ENCODE peak calls at places on chromosomes 3 and 15, in nine cellular contexts. One of them, this sample, is unnamed.

GRCh38 chr15:80503319-80503952 is 99.3 kb downstream of the ARNT2 start:
- DNase-seq in BJ: no peak
- DNase-seq in Calu3: no peak
- DNase-seq in omental fat pad: no peak
- DNase-seq in posterior vena cava: no peak
- DNase-seq in activated T-cell treated with anti-CD3 and anti-CD28 coated beads, Interleukin-2, amount 50 U/mL, for 1 hour: no peak
- DNase-seq in foreskin keratinocyte: no peak
- DNase-seq in NCI-H1105: no peak
- DNase-seq in activated CD4-positive, alpha-beta T cell treated with anti-CD3 and anti-CD28 coated beads, Interleukin-2, amount 50 U/mL, for 4 hours: no peak
- DNase-seq in this sample: no peak

GRCh38 chr15:69468241-69469121 is 15.9 kb downstream of the RPLP1 start:
- DNase-seq in BJ: no peak
- DNase-seq in Calu3: peak; percentile 88
- DNase-seq in omental fat pad: no peak
- DNase-seq in posterior vena cava: no peak
- DNase-seq in activated T-cell treated with anti-CD3 and anti-CD28 coated beads, Interleukin-2, amount 50 U/mL, for 1 hour: peak; percentile 81
- DNase-seq in foreskin keratinocyte: peak; percentile 97
- DNase-seq in NCI-H1105: peak; percentile 98
- DNase-seq in activated CD4-positive, alpha-beta T cell treated with anti-CD3 and anti-CD28 coated beads, Interleukin-2, amount 50 U/mL, for 4 hours: peak; percentile 77
- DNase-seq in this sample: no peak

GRCh38 chr3:132145833-132146232 is 111.0 kb upstream of the CPNE4 start:
- DNase-seq in BJ: no peak
- DNase-seq in Calu3: no peak
- DNase-seq in omental fat pad: no peak
- DNase-seq in posterior vena cava: no peak
- DNase-seq in activated T-cell treated with anti-CD3 and anti-CD28 coated beads, Interleukin-2, amount 50 U/mL, for 1 hour: no peak
- DNase-seq in foreskin keratinocyte: no peak
- DNase-seq in NCI-H1105: no peak
- DNase-seq in activated CD4-positive, alpha-beta T cell treated with anti-CD3 and anti-CD28 coated beads, Interleukin-2, amount 50 U/mL, for 4 hours: no peak
- DNase-seq in this sample: no peak

GRCh38 chr3:14204605-14205284 is 26.1 kb downstream of the LSM3 start:
- DNase-seq in BJ: no peak
- DNase-seq in Calu3: no peak
- DNase-seq in omental fat pad: no peak
- DNase-seq in posterior vena cava: no peak
- DNase-seq in activated T-cell treated with anti-CD3 and anti-CD28 coated beads, Interleukin-2, amount 50 U/mL, for 1 hour: no peak
- DNase-seq in foreskin keratinocyte: no peak
- DNase-seq in NCI-H1105: no peak
- DNase-seq in activated CD4-positive, alpha-beta T cell treated with anti-CD3 and anti-CD28 coated beads, Interleukin-2, amount 50 U/mL, for 4 hours: no peak
- DNase-seq in this sample: no peak

GRCh38 chr3:119319311-119319710 is 25.1 kb downstream of the ARHGAP31 start:
- DNase-seq in BJ: no peak
- DNase-seq in Calu3: no peak
- DNase-seq in omental fat pad: no peak
- DNase-seq in posterior vena cava: no peak
- DNase-seq in activated T-cell treated with anti-CD3 and anti-CD28 coated beads, Interleukin-2, amount 50 U/mL, for 1 hour: no peak
- DNase-seq in foreskin keratinocyte: no peak
- DNase-seq in NCI-H1105: no peak
- DNase-seq in activated CD4-positive, alpha-beta T cell treated with anti-CD3 and anti-CD28 coated beads, Interleukin-2, amount 50 U/mL, for 4 hours: no peak
- DNase-seq in this sample: no peak

GRCh38 chr3:124297062-124297980 is 305.4 kb upstream of the ROPN1 start:
- DNase-seq in BJ: no peak
- DNase-seq in Calu3: no peak
- DNase-seq in omental fat pad: no peak
- DNase-seq in posterior vena cava: no peak
- DNase-seq in activated T-cell treated with anti-CD3 and anti-CD28 coated beads, Interleukin-2, amount 50 U/mL, for 1 hour: no peak
- DNase-seq in foreskin keratinocyte: no peak
- DNase-seq in NCI-H1105: no peak
- DNase-seq in activated CD4-positive, alpha-beta T cell treated with anti-CD3 and anti-CD28 coated beads, Interleukin-2, amount 50 U/mL, for 4 hours: no peak
- DNase-seq in this sample: no peak

GRCh38 chr3:136074546-136074945 is 109.0 kb downstream of the PPP2R3A start:
- DNase-seq in BJ: no peak
- DNase-seq in Calu3: no peak
- DNase-seq in omental fat pad: no peak
- DNase-seq in posterior vena cava: no peak
- DNase-seq in activated T-cell treated with anti-CD3 and anti-CD28 coated beads, Interleukin-2, amount 50 U/mL, for 1 hour: no peak
- DNase-seq in foreskin keratinocyte: no peak
- DNase-seq in NCI-H1105: no peak
- DNase-seq in activated CD4-positive, alpha-beta T cell treated with anti-CD3 and anti-CD28 coated beads, Interleukin-2, amount 50 U/mL, for 4 hours: no peak
- DNase-seq in this sample: no peak

GRCh38 chr3:193396451-193397244 is 18.1 kb upstream of the ATP13A5 start:
- DNase-seq in BJ: no peak
- DNase-seq in Calu3: no peak
- DNase-seq in omental fat pad: no peak
- DNase-seq in posterior vena cava: no peak
- DNase-seq in activated T-cell treated with anti-CD3 and anti-CD28 coated beads, Interleukin-2, amount 50 U/mL, for 1 hour: no peak
- DNase-seq in foreskin keratinocyte: no peak
- DNase-seq in NCI-H1105: no peak
- DNase-seq in activated CD4-positive, alpha-beta T cell treated with anti-CD3 and anti-CD28 coated beads, Interleukin-2, amount 50 U/mL, for 4 hours: no peak
- DNase-seq in this sample: no peak

GRCh38 chr15:70236306-70237103 is 138.8 kb upstream of the TLE3 start:
- DNase-seq in BJ: no peak
- DNase-seq in Calu3: no peak
- DNase-seq in omental fat pad: peak; percentile 6
- DNase-seq in posterior vena cava: no peak
- DNase-seq in activated T-cell treated with anti-CD3 and anti-CD28 coated beads, Interleukin-2, amount 50 U/mL, for 1 hour: no peak
- DNase-seq in foreskin keratinocyte: peak; percentile 98
- DNase-seq in NCI-H1105: no peak
- DNase-seq in activated CD4-positive, alpha-beta T cell treated with anti-CD3 and anti-CD28 coated beads, Interleukin-2, amount 50 U/mL, for 4 hours: no peak
- DNase-seq in this sample: no peak

GRCh38 chr3:37718647-37719046 is 143.0 kb upstream of the CTDSPL start:
- DNase-seq in BJ: no peak
- DNase-seq in Calu3: no peak
- DNase-seq in omental fat pad: no peak
- DNase-seq in posterior vena cava: peak; percentile 22
- DNase-seq in activated T-cell treated with anti-CD3 and anti-CD28 coated beads, Interleukin-2, amount 50 U/mL, for 1 hour: no peak
- DNase-seq in foreskin keratinocyte: no peak
- DNase-seq in NCI-H1105: no peak
- DNase-seq in activated CD4-positive, alpha-beta T cell treated with anti-CD3 and anti-CD28 coated beads, Interleukin-2, amount 50 U/mL, for 4 hours: no peak
- DNase-seq in this sample: no peak

This sample was measured in coronary artery.